ENCODE peak calls at places on chromosome 21, in nine cellular contexts. One of them, this sample, is unnamed.

GRCh38 chr21:34358866-34359265 is 4.9 kb upstream of the KCNE2 start:
- DNase-seq in LHCN-M2: no peak
- DNase-seq in activated CD4-positive, alpha-beta T cell treated with anti-CD3 and anti-CD28 coated beads for 48 hours: no peak
- DNase-seq in stimulated activated naive CD8-positive, alpha-beta T cell treated with anti-CD3 and anti-CD28 coated beads, Interleukin-15, Interleukin-2, amounts not matched to agents 100 U/mL and 50 U/mL, for 24 hours: no peak
- DNase-seq in AG10803: no peak
- DNase-seq in left colon: no peak
- DNase-seq in GF-D8: no peak
- DNase-seq in PC-3: no peak
- DNase-seq in uterus: no peak
- DNase-seq in this sample: no peak

GRCh38 chr21:37636152-37636860 is 269.7 kb downstream of the DYRK1A start:
- DNase-seq in activated CD4-positive, alpha-beta T cell treated with anti-CD3 and anti-CD28 coated beads for 48 hours: no peak
- DNase-seq in uterus: peak; percentile 42
- DNase-seq in AG10803: peak; percentile 85
- DNase-seq in PC-3: peak; percentile 88
- DNase-seq in stimulated activated naive CD8-positive, alpha-beta T cell treated with anti-CD3 and anti-CD28 coated beads, Interleukin-15, Interleukin-2, amounts not matched to agents 100 U/mL and 50 U/mL, for 24 hours: no peak
- DNase-seq in GF-D8: no peak
- DNase-seq in LHCN-M2: peak; percentile 84
- DNase-seq in left colon: no peak
- DNase-seq in this sample: peak; percentile 67

GRCh38 chr21:14084701-14085100 is 126.1 kb downstream of the LIPI start:
- DNase-seq in stimulated activated naive CD8-positive, alpha-beta T cell treated with anti-CD3 and anti-CD28 coated beads, Interleukin-15, Interleukin-2, amounts not matched to agents 100 U/mL and 50 U/mL, for 24 hours: no peak
- DNase-seq in left colon: no peak
- DNase-seq in uterus: no peak
- DNase-seq in GF-D8: no peak
- DNase-seq in PC-3: no peak
- DNase-seq in activated CD4-positive, alpha-beta T cell treated with anti-CD3 and anti-CD28 coated beads for 48 hours: no peak
- DNase-seq in LHCN-M2: no peak
- DNase-seq in AG10803: no peak
- DNase-seq in this sample: no peak

GRCh38 chr21:38804617-38805281 is 980 bp upstream of the ETS2 start:
- DNase-seq in PC-3: peak; percentile 88
- DNase-seq in stimulated activated naive CD8-positive, alpha-beta T cell treated with anti-CD3 and anti-CD28 coated beads, Interleukin-15, Interleukin-2, amounts not matched to agents 100 U/mL and 50 U/mL, for 24 hours: peak; percentile 65
- DNase-seq in uterus: peak; percentile 72
- DNase-seq in activated CD4-positive, alpha-beta T cell treated with anti-CD3 and anti-CD28 coated beads for 48 hours: peak; percentile 59
- DNase-seq in left colon: peak; percentile 79
- DNase-seq in LHCN-M2: peak; percentile 46
- DNase-seq in AG10803: peak; percentile 54
- DNase-seq in GF-D8: no peak
- DNase-seq in this sample: peak; percentile 66

GRCh38 chr21:35147439-35147838 is 98.3 kb upstream of the RUNX1 start:
- DNase-seq in LHCN-M2: no peak
- DNase-seq in AG10803: no peak
- DNase-seq in GF-D8: no peak
- DNase-seq in activated CD4-positive, alpha-beta T cell treated with anti-CD3 and anti-CD28 coated beads for 48 hours: no peak
- DNase-seq in stimulated activated naive CD8-positive, alpha-beta T cell treated with anti-CD3 and anti-CD28 coated beads, Interleukin-15, Interleukin-2, amounts not matched to agents 100 U/mL and 50 U/mL, for 24 hours: no peak
- DNase-seq in uterus: no peak
- DNase-seq in PC-3: peak; percentile 86
- DNase-seq in left colon: no peak
- DNase-seq in this sample: no peak

GRCh38 chr21:43818685-43819084 is 29.3 kb downstream of the RRP1 start:
- DNase-seq in left colon: no peak
- DNase-seq in AG10803: no peak
- DNase-seq in LHCN-M2: no peak
- DNase-seq in GF-D8: peak; percentile 52
- DNase-seq in stimulated activated naive CD8-positive, alpha-beta T cell treated with anti-CD3 and anti-CD28 coated beads, Interleukin-15, Interleukin-2, amounts not matched to agents 100 U/mL and 50 U/mL, for 24 hours: no peak
- DNase-seq in activated CD4-positive, alpha-beta T cell treated with anti-CD3 and anti-CD28 coated beads for 48 hours: no peak
- DNase-seq in uterus: no peak
- DNase-seq in PC-3: no peak
- DNase-seq in this sample: no peak

GRCh38 chr21:35814858-35815619 is 245.3 kb downstream of the SETD4 start:
- DNase-seq in GF-D8: no peak
- DNase-seq in uterus: no peak
- DNase-seq in LHCN-M2: no peak
- DNase-seq in stimulated activated naive CD8-positive, alpha-beta T cell treated with anti-CD3 and anti-CD28 coated beads, Interleukin-15, Interleukin-2, amounts not matched to agents 100 U/mL and 50 U/mL, for 24 hours: no peak
- DNase-seq in AG10803: peak; percentile 8
- DNase-seq in PC-3: peak; percentile 25
- DNase-seq in left colon: no peak
- DNase-seq in activated CD4-positive, alpha-beta T cell treated with anti-CD3 and anti-CD28 coated beads for 48 hours: no peak
- DNase-seq in this sample: no peak

GRCh38 chr21:28269173-28269572 is 723.5 kb downstream of the LTN1 start:
- DNase-seq in activated CD4-positive, alpha-beta T cell treated with anti-CD3 and anti-CD28 coated beads for 48 hours: no peak
- DNase-seq in uterus: no peak
- DNase-seq in AG10803: no peak
- DNase-seq in left colon: no peak
- DNase-seq in LHCN-M2: no peak
- DNase-seq in GF-D8: no peak
- DNase-seq in stimulated activated naive CD8-positive, alpha-beta T cell treated with anti-CD3 and anti-CD28 coated beads, Interleukin-15, Interleukin-2, amounts not matched to agents 100 U/mL and 50 U/mL, for 24 hours: no peak
- DNase-seq in PC-3: no peak
- DNase-seq in this sample: no peak

GRCh38 chr21:42548687-42549406 is 35.2 kb downstream of the SLC37A1 start:
- DNase-seq in left colon: peak; percentile 13
- DNase-seq in LHCN-M2: no peak
- DNase-seq in activated CD4-positive, alpha-beta T cell treated with anti-CD3 and anti-CD28 coated beads for 48 hours: no peak
- DNase-seq in AG10803: no peak
- DNase-seq in GF-D8: no peak
- DNase-seq in uterus: no peak
- DNase-seq in PC-3: no peak
- DNase-seq in stimulated activated naive CD8-positive, alpha-beta T cell treated with anti-CD3 and anti-CD28 coated beads, Interleukin-15, Interleukin-2, amounts not matched to agents 100 U/mL and 50 U/mL, for 24 hours: no peak
- DNase-seq in this sample: no peak

GRCh38 chr21:31866077-31866511 is 6.7 kb upstream of the HUNK start:
- DNase-seq in left colon: peak; percentile 80
- DNase-seq in LHCN-M2: peak; percentile 35
- DNase-seq in PC-3: peak; percentile 87
- DNase-seq in activated CD4-positive, alpha-beta T cell treated with anti-CD3 and anti-CD28 coated beads for 48 hours: peak; percentile 86
- DNase-seq in uterus: peak; percentile 85
- DNase-seq in GF-D8: peak; percentile 6
- DNase-seq in stimulated activated naive CD8-positive, alpha-beta T cell treated with anti-CD3 and anti-CD28 coated beads, Interleukin-15, Interleukin-2, amounts not matched to agents 100 U/mL and 50 U/mL, for 24 hours: peak; percentile 84
- DNase-seq in AG10803: peak; percentile 75
- DNase-seq in this sample: peak; percentile 75

GRCh38 chr21:14533555-14534400 is 12.3 kb downstream of the SAMSN1 start:
- DNase-seq in uterus: no peak
- DNase-seq in LHCN-M2: peak; percentile 4
- DNase-seq in AG10803: peak; percentile 1
- DNase-seq in PC-3: peak; percentile 94
- DNase-seq in activated CD4-positive, alpha-beta T cell treated with anti-CD3 and anti-CD28 coated beads for 48 hours: no peak
- DNase-seq in stimulated activated naive CD8-positive, alpha-beta T cell treated with anti-CD3 and anti-CD28 coated beads, Interleukin-15, Interleukin-2, amounts not matched to agents 100 U/mL and 50 U/mL, for 24 hours: no peak
- DNase-seq in GF-D8: no peak
- DNase-seq in left colon: no peak
- DNase-seq in this sample: no peak

GRCh38 chr21:24705201-24705600 is 902.1 kb downstream of the MRPL39 start:
- DNase-seq in GF-D8: no peak
- DNase-seq in AG10803: no peak
- DNase-seq in left colon: no peak
- DNase-seq in stimulated activated naive CD8-positive, alpha-beta T cell treated with anti-CD3 and anti-CD28 coated beads, Interleukin-15, Interleukin-2, amounts not matched to agents 100 U/mL and 50 U/mL, for 24 hours: no peak
- DNase-seq in activated CD4-positive, alpha-beta T cell treated with anti-CD3 and anti-CD28 coated beads for 48 hours: no peak
- DNase-seq in LHCN-M2: no peak
- DNase-seq in PC-3: no peak
- DNase-seq in uterus: no peak
- DNase-seq in this sample: no peak

GRCh38 chr21:36743446-36743845 is 44.5 kb downstream of the SIM2 start:
- DNase-seq in left colon: no peak
- DNase-seq in PC-3: no peak
- DNase-seq in LHCN-M2: no peak
- DNase-seq in uterus: no peak
- DNase-seq in GF-D8: no peak
- DNase-seq in stimulated activated naive CD8-positive, alpha-beta T cell treated with anti-CD3 and anti-CD28 coated beads, Interleukin-15, Interleukin-2, amounts not matched to agents 100 U/mL and 50 U/mL, for 24 hours: no peak
- DNase-seq in activated CD4-positive, alpha-beta T cell treated with anti-CD3 and anti-CD28 coated beads for 48 hours: no peak
- DNase-seq in AG10803: no peak
- DNase-seq in this sample: no peak

This sample was measured in T47D.